ENCODE peak calls at places on chromosomes 7 and 10, in five cellular contexts. T is body of pancreas, I is psoas muscle, C is PC-9, F is lung. O is an unnamed sample.

GRCh38 chr7:154832557-154833138 is 170.3 kb downstream of the PAXIP1 start:
- DNase-seq in T (no peak), I (no peak), C (no peak), F (no peak), O (no peak)

GRCh38 chr7:84904561-84904960 is 282.3 kb downstream of the SEMA3D start:
- DNase-seq in T (no peak), I (no peak), C (no peak), F (no peak), O (no peak)

GRCh38 chr10:86944471-86944870 is 12.9 kb downstream of the MMRN2 start:
- DNase-seq in T (no peak), I (no peak), C (no peak), F (no peak), O (peak; percentile 67)

GRCh38 chr7:45872116-45873034 is 507 bp downstream of the CCDC201 start:
- DNase-seq in T (no peak), I (no peak), C (peak; percentile 35), F (no peak), O (peak; percentile 34)

GRCh38 chr10:17214991-17215781 is 12.9 kb upstream of the VIM start:
- DNase-seq in T (peak; percentile 47), I (no peak), C (no peak), F (no peak), O (no peak)

GRCh38 chr7:128836729-128837348 is 6.6 kb downstream of the FLNC start:
- DNase-seq in T (no peak), I (peak; percentile 62), C (no peak), F (no peak), O (no peak)

GRCh38 chr10:122749886-122750285 is 50.2 kb upstream of the C10orf120 start:
- DNase-seq in T (no peak), I (no peak), C (no peak), F (no peak), O (no peak)

GRCh38 chr7:100825760-100826545 is 1.4 kb downstream of the EPHB4 start:
- DNase-seq in T (no peak), I (peak; percentile 24), C (peak; percentile 54), F (no peak), O (no peak)

GRCh38 chr10:45640941-45641340 is 31.6 kb downstream of the ZFAND4 start:
- DNase-seq in T (no peak), I (no peak), C (no peak), F (no peak), O (no peak)

GRCh38 chr10:80537705-80538480 is at the start of gene SH2D4B:
- DNase-seq in T (no peak), I (peak; percentile 14), C (no peak), F (no peak), O (peak; percentile 94)

GRCh38 chr10:98349508-98349922 is 65.5 kb downstream of the PYROXD2 start:
- DNase-seq in T (peak; percentile 42), I (peak; percentile 63), C (no peak), F (no peak), O (no peak)

GRCh38 chr10:103373544-103373943 is 5.8 kb downstream of the TAF5 start:
- DNase-seq in T (no peak), I (no peak), C (no peak), F (no peak), O (no peak)

DNA sequence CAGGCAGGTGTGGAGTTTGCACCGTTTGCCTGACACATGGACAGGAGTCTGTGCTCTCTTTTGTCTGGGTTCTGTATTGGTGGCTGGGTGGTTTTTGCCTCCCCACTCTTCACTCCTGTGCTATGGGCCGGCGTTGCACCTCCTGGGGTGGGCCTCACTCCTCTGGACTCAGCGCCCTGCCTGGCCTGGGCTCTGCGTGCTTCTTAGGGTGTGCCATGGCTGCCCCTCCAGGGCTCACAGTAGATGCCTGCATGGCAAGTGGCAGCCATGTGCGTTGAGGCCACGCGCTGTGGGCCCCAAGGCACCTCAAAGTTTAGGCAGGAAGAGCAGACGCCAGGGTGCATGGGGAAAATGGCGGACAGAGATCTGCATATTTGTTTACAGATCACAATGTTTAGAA is 319.8 kb downstream of the ADARB2 start:
- DNase-seq in T (no peak), I (no peak), C (no peak), F (no peak), O (peak; percentile 52)
- H3K27me3 ChIP-seq in T (no peaks in the 10 kb centered on the region), I (peaks cover 3% of the 10 kb centered on the region), C (peaks cover 55% of the 10 kb centered on the region), F (peaks cover 5% of the 10 kb centered on the region), O (no peaks in the 10 kb centered on the region)

DNA sequence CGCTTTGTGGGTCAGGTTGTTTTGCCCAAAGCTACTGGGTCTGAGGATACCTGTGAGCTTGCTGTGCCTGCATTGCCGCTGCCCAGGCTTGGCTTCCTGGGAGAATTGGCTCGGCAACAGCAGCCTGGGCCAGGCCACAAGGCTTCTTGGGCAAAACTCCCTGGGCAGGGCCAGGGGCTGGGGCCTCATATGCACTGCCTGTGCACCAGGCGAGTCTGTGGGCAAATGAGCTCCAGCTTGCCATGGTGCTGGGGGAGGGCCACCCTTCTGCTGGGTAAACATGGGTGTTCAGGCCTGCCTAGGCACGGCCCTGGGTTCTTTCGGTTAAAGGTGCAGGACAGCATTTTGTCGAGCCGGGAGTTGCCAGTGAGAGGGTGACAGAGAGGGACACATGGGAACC is 19.4 kb downstream of the ZMIZ1 start:
- DNase-seq in T (peak; percentile 91), I (no peak), C (no peak), F (no peak), O (no peak)
- H3K27ac ChIP-seq in T (peak overlapping the region; percentile 61), I (peak overlapping the region; percentile 36), C (no peak overlapping the region), F (no peak overlapping the region), O (peak overlapping the region; percentile 40)

DNA sequence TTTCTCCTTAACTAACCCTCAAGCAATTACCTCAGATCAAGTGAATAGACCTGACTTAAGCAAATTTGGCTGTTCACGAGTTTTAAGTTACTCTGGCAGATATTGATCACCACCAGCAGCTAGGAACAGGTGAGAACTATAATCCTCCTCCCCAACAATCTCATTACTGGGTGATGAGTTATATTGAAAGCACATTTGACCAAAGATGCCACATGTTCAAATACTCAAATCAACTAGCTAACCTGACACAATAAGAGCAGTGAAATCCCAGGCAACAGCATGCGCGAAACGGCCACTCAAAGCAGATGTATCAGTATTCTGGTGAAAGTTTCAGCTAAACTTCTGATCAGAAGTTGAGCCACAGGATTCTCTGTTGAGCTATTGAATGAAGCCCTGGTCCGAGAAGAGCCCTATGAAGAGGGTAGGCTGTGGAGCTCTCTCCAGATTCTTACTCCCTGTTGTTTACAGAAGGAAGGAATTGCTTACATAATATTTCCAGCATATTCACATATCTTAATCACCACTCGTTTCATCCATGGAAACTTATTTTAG is 52.6 kb downstream of the CAV1 start:
- DNase-seq in T (no peak), I (no peak), C (no peak), F (no peak), O (no peak)
- H3K4me3 ChIP-seq in T (no peak overlapping the region), I (no peak overlapping the region), C (no peak overlapping the region), F (no peak overlapping the region), O (no peak overlapping the region)

DNA sequence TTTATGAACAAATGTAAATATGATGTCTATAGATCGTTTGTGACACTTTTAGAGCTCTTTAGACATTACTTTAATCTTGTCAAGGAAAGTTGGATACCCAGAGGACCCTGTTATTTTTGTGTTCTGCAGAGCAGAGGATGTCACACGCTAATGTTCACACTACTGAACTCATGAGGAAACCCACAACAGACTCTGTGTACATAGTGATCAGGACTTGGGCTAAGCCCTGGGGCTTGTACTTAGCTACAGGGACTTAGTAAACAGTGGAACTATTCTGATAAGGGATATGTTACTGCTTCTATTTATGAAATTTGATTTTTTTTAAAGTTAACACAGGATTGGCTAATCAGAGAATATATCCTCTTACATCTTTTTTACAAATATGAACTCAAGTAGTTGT is 36.1 kb upstream of the ZNF518A start:
- DNase-seq in T (no peak), I (no peak), C (no peak), F (no peak), O (no peak)
- H3K27me3 ChIP-seq in T (no peaks in the 10 kb centered on the region), I (peaks cover 16% of the 10 kb centered on the region), C (peaks cover 15% of the 10 kb centered on the region), F (peaks cover 9% of the 10 kb centered on the region), O (no peaks in the 10 kb centered on the region)

O was measured in vagina.